ENCODE peak calls at places on chromosomes 11 and 22, in five cellular contexts. P is DMS153, B is NCI-H1105, R is GM12891, W is NCI-H1092. X is an unnamed sample.

GRCh38 chr11:73249858-73250773 is 22.0 kb upstream of the P2RY6 start:
- DNase-seq in P (no peak), B (no peak), R (no peak), W (no peak), X (no peak)

GRCh38 chr22:23074451-23074850 is 4.1 kb downstream of the GNAZ start:
- DNase-seq in P (no peak), B (no peak), R (no peak), W (no peak), X (peak; percentile 19)

GRCh38 chr11:133988686-133989410 is 32.1 kb upstream of the IGSF9B start:
- DNase-seq in P (no peak), B (no peak), R (no peak), W (no peak), X (peak; percentile 90)

GRCh38 chr11:115941481-115941993 is 437.3 kb upstream of the CADM1 start:
- DNase-seq in P (no peak), B (no peak), R (no peak), W (no peak), X (peak; percentile 68)

GRCh38 chr11:10304495-10305261 is at the start of gene ADM:
- DNase-seq in P (peak; percentile 83), B (peak; percentile 62), R (no peak), W (no peak), X (peak; percentile 94)

GRCh38 chr11:64759722-64760719 is at the start of gene PYGM:
- DNase-seq in P (no peak), B (no peak), R (no peak), W (no peak), X (peak; percentile 92)

GRCh38 chr22:47848384-47848920 is 1086.0 kb downstream of the TBC1D22A start:
- DNase-seq in P (no peak), B (no peak), R (no peak), W (no peak), X (no peak)

GRCh38 chr22:49812838-49813237 is 14.8 kb downstream of the BRD1 start:
- DNase-seq in P (no peak), B (no peak), R (no peak), W (no peak), X (no peak)